ENCODE peak calls at places on chromosomes 7 and 10, in five cellular contexts. V is gastrocnemius medialis, X is tibial artery, C is right atrium auricular region, N is WERI-Rb-1. R is an unnamed sample.
A peak's percentile ranks its signal among the peaks of the same experiment; 100 is the strongest.

GRCh38 chr10:43854042-43854441 is 205.4 kb upstream of the ZNF32 start:
- DNase-seq in C (no peak), X (no peak), V (no peak), N (no peak), R (no peak)

GRCh38 chr7:73769481-73770001 is 529 bp downstream of the CLDN3 start:
- DNase-seq in V (no peak), X (no peak), N (no peak), C (no peak), R (no peak)

GRCh38 chr7:27947581-27948278 is 207.8 kb downstream of the TAX1BP1 start:
- DNase-seq in C (no peak), V (no peak), X (no peak), N (no peak), R (no peak)

GRCh38 chr7:23000597-23001360 is 13.2 kb downstream of the HYCC1 start:
- DNase-seq in N (no peak), V (no peak), C (no peak), X (no peak), R (no peak)

GRCh38 chr10:95464280-95464679 is 96.9 kb downstream of the SORBS1 start:
- DNase-seq in V (no peak), X (no peak), C (no peak), N (no peak), R (no peak)

GRCh38 chr7:14236834-14237233 is 247.4 kb upstream of the ETV1 start:
- DNase-seq in N (no peak), V (no peak), X (no peak), C (no peak), R (no peak)

GRCh38 chr10:59234194-59234593 is 57.8 kb downstream of the PHYHIPL start:
- DNase-seq in N (no peak), C (no peak), X (no peak), V (no peak), R (no peak)

GRCh38 chr10:75438275-75438674 is 6.9 kb downstream of the LRMDA start:
- DNase-seq in N (no peak), C (no peak), X (no peak), V (no peak), R (no peak)

GRCh38 chr10:71258046-71258445 is 45.7 kb downstream of the UNC5B start:
- DNase-seq in N (no peak), C (no peak), V (no peak), X (no peak), R (no peak)

GRCh38 chr10:18158698-18159342 is 18.6 kb downstream of the CACNB2 start:
- DNase-seq in N (no peak), V (no peak), C (no peak), X (no peak), R (no peak)

GRCh38 chr7:87027900-87028299 is 31.6 kb downstream of the ELAPOR2 start:
- DNase-seq in N (no peak), X (no peak), C (no peak), V (no peak), R (no peak)

GRCh38 chr7:30761214-30762156 is 9.6 kb downstream of the INMT start:
- DNase-seq in N (no peak), V (no peak), C (no peak), X (no peak), R (no peak)

GRCh38 chr7:132430863-132431822 is 145.1 kb downstream of the PLXNA4 start:
- DNase-seq in C (peak; percentile 79), V (no peak), X (no peak), N (no peak), R (no peak)

GRCh38 chr10:132937861-132938260 is 4.5 kb downstream of the CFAP46 start:
- DNase-seq in C (no peak), X (no peak), V (no peak), N (no peak), R (no peak)

GRCh38 chr7:54339074-54339473 is 203.1 kb upstream of the VSTM2A start:
- DNase-seq in C (no peak), N (no peak), V (peak; percentile 9), X (no peak), R (no peak)

GRCh38 chr10:100930368-100930767 is 17.6 kb downstream of the SLF2 start:
- DNase-seq in X (no peak), N (no peak), V (peak; percentile 4), C (no peak), R (no peak)

GRCh38 chr10:6061056-6061455 is 1.1 kb downstream of the IL2RA start:
- DNase-seq in X (no peak), N (no peak), C (no peak), V (no peak), R (no peak)

GRCh38 chr7:1237704-1238255 is 5.1 kb downstream of the UNCX start:
- DNase-seq in X (no peak), C (no peak), V (no peak), N (no peak), R (no peak)

GRCh38 chr10:80504158-80504811 is 33.4 kb upstream of the SH2D4B start:
- DNase-seq in C (no peak), X (no peak), V (no peak), N (no peak), R (no peak)

GRCh38 chr10:126080879-126081331 is 184.5 kb downstream of the FANK1 start:
- DNase-seq in C (no peak), V (no peak), X (no peak), N (no peak), R (no peak)

GRCh38 chr10:52897162-52897561 is 124.6 kb upstream of the MBL2 start:
- DNase-seq in X (no peak), C (no peak), V (no peak), N (no peak), R (no peak)

GRCh38 chr10:121823993-121824463 is 103.8 kb downstream of the ATE1 start:
- DNase-seq in X (no peak), V (no peak), N (no peak), C (no peak), R (no peak)

GRCh38 chr7:31465285-31465684 is 48.6 kb upstream of the ITPRID1 start:
- DNase-seq in N (no peak), V (no peak), C (no peak), X (peak; percentile 42), R (no peak)

GRCh38 chr10:86295351-86295750 is 71.2 kb downstream of the GRID1 start:
- DNase-seq in C (peak; percentile 11), N (no peak), X (no peak), V (no peak), R (no peak)

GRCh38 chr10:114566064-114566463 is 92.0 kb downstream of the ABLIM1 start:
- DNase-seq in C (no peak), V (no peak), X (no peak), N (no peak), R (no peak)

GRCh38 chr7:18590259-18590658 is 94.7 kb downstream of the HDAC9 start:
- DNase-seq in X (no peak), V (no peak), N (no peak), C (no peak), R (no peak)

GRCh38 chr10:120646738-120647427 is 189.9 kb downstream of the PLPP4 start:
- DNase-seq in V (no peak), C (no peak), X (no peak), N (no peak), R (no peak)

GRCh38 chr7:36115448-36116321 is 37.4 kb upstream of the EEPD1 start:
- DNase-seq in X (peak; percentile 75), C (peak; percentile 81), V (peak; percentile 48), N (no peak), R (peak; percentile 93)

GRCh38 chr7:33050425-33051318 is 11.9 kb downstream of the NT5C3A start:
- DNase-seq in N (no peak), V (no peak), C (no peak), X (no peak), R (no peak)

GRCh38 chr7:40717242-40717641 is 582.4 kb downstream of the SUGCT start:
- DNase-seq in N (peak; percentile 83), X (peak; percentile 69), C (peak; percentile 66), V (no peak), R (no peak)

GRCh38 chr7:41698114-41698513 is 4.8 kb downstream of the INHBA start:
- DNase-seq in V (no peak), X (no peak), C (no peak), N (no peak), R (no peak)

DNA sequence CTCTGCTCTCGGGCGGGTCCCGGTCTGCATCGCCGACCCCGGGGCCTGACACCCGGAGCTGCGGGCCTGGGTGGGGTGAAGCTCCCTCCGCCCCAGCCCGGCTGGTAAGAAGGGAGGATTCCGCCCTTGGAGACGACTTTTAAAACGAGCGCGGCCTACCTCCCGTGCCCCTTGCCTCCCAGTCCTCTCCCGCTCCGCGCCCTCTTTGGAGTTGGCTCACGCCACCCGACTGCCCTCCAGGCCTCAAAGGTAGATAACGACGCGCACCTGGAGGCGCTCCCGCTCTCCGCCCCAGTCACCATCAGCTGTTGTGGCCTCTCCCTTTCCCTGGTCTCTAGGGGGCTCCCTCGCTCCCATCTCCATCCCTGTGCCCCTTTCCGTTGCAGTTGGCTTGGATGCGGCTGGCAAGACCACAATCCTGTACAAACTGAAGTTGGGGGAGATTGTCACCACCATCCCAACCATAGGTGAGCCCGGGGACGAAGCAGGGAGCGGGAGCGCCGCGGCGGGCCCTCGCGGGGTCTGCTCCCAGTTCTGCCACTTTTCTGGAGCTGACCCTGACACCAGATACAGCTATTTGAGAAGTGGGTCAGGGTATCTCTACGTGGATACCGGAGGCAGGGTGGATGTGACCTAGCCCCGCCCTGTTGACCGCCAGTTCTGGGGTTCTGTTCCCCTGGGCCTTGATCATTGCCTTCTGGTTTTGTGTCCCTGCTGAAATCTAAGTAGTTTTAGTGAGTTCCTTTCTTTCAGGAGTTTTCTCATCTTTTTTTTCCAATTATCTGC is 679 bp downstream of the ARF5 start:
- DNase-seq in N (peak; percentile 82), V (peak; percentile 24), C (no peak), X (no peak), R (no peak)
- TF ChIP-seq CTCF in N (peak; percentile 90), V (no peak), C (peak; percentile 53), X (no peak), R (no peak)

GRCh38 chr7:149598721-149599308 is 101.2 kb upstream of the ZNF746 start:
- DNase-seq in X (no peak), V (no peak), C (no peak), N (peak; percentile 38), R (no peak)
- TF ChIP-seq CTCF in X (no peak), V (no peak), C (peak; percentile 54), N (peak; percentile 56), R (no peak)

GRCh38 chr7:130627775-130628174 is 40.8 kb downstream of the COPG2 start:
- DNase-seq in X (no peak), V (no peak), N (no peak), C (no peak), R (no peak)
- TF ChIP-seq CTCF in X (no peak), V (no peak), N (no peak), C (no peak), R (no peak)

GRCh38 chr7:106416430-106416829 is 131.6 kb upstream of the NAMPT start:
- DNase-seq in X (no peak), V (no peak), N (no peak), C (no peak), R (no peak)

GRCh38 chr7:106418094-106418493 is 133.3 kb upstream of the NAMPT start:
- DNase-seq in X (peak; percentile 42), C (peak; percentile 68), N (no peak), V (no peak), R (no peak)

GRCh38 chr7:106417273-106417902 is 132.6 kb upstream of the NAMPT start:
- DNase-seq in V (no peak), C (no peak), X (no peak), N (no peak), R (no peak)

GRCh38 chr7:106418526-106418925 is 133.7 kb upstream of the NAMPT start:
- DNase-seq in X (no peak), V (no peak), C (no peak), N (no peak), R (no peak)

DNA sequence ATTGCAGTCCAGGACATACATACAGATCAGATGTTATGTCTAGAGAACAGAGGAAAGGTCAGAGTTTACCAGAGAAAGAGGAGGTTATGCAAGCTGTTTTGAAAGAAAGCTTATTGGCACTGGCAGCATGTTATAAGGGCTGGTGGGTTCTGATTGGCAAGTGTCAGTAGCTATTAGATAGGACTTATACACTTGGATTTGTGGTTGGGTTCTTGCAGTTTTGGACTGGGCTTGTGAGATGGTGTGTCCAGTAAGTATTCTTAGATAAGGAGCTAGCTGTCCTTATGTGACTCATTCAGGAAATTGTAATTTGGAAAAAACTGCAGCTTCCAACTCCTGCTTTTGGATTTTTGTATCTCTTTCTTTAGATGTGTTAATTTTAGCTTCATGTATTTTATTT is 130.7 kb upstream of the NAMPT start:
- DNase-seq in C (no peak), X (no peak), V (no peak), N (no peak), R (no peak)
- TF ChIP-seq CTCF in C (no peak), X (no peak), V (no peak), N (no peak), R (no peak)

R was measured in omental fat pad.